ENCODE peak calls at places on chromosomes 6 and 20, in six cellular contexts. U is HCT116; M is activated CD4-positive, alpha-beta T cell treated with anti-CD3 and anti-CD28 coated beads for 1 hour; Y is effector memory CD8-positive, alpha-beta T cell; E is anterior cingulate cortex; V is NAMALWA. O is an unnamed sample.
A peak's percentile ranks its signal among the peaks of the same experiment; 100 is the strongest.

GRCh38 chr6:125906158-125906998 is 50.2 kb upstream of the HINT3 start:
- DNase-seq in U (peak; percentile 23), M (peak; percentile 27), Y (peak; percentile 24), E (no peak), V (peak; percentile 52), O (peak; percentile 12)

GRCh38 chr6:151067684-151068596 is 171.8 kb upstream of the AKAP12 start:
- DNase-seq in U (peak; percentile 98), M (no peak), Y (no peak), E (peak; percentile 44), V (no peak), O (no peak)

GRCh38 chr6:101444717-101445116 is 51.2 kb downstream of the GRIK2 start:
- DNase-seq in U (no peak), M (no peak), Y (no peak), E (no peak), V (no peak), O (no peak)

GRCh38 chr20:47791084-47791599 is 5.9 kb upstream of the SULF2 start:
- DNase-seq in U (no peak), M (no peak), Y (no peak), E (no peak), V (no peak), O (no peak)

GRCh38 chr6:118746100-118746874 is 94.9 kb upstream of the CEP85L start:
- DNase-seq in U (no peak), M (no peak), Y (no peak), E (no peak), V (peak; percentile 24), O (no peak)

GRCh38 chr6:149235130-149235561 is 82.4 kb upstream of the TAB2 start:
- DNase-seq in U (peak; percentile 82), M (no peak), Y (no peak), E (no peak), V (no peak), O (no peak)

GRCh38 chr20:32386091-32386490 is 28.0 kb downstream of the ASXL1 start:
- DNase-seq in U (no peak), M (no peak), Y (no peak), E (no peak), V (no peak), O (no peak)

GRCh38 chr6:29517245-29517644 is 29.5 kb upstream of the MAS1L start:
- DNase-seq in U (no peak), M (no peak), Y (no peak), E (no peak), V (no peak), O (no peak)

GRCh38 chr6:15504581-15505350 is 158.1 kb downstream of the DTNBP1 start:
- DNase-seq in U (no peak), M (no peak), Y (no peak), E (peak; percentile 64), V (no peak), O (no peak)

GRCh38 chr6:89667872-89668556 is 29.5 kb upstream of the LYRM2 start:
- DNase-seq in U (no peak), M (no peak), Y (no peak), E (no peak), V (no peak), O (no peak)

O was measured in CD4-positive, CD25-positive, alpha-beta regulatory T cell.